ENCODE peak calls at places on chromosomes 3 and 15, in four cellular contexts. One of them, this sample, is unnamed.

GRCh38 chr3:8988791-8989558 is 25.7 kb upstream of the RAD18 start:
- DNase-seq in NCI-H1694 treated with DMSO at 0.1 percent for 48 hours: no peak
- DNase-seq in EH: no peak
- DNase-seq in activated CD8-positive, alpha-beta memory T cell treated with anti-CD3 and anti-CD28 coated beads for 4 hours: no peak
- DNase-seq in this sample: peak

GRCh38 chr3:101850327-101851048 is 1.2 kb downstream of the NFKBIZ start:
- DNase-seq in EH: peak
- DNase-seq in activated CD8-positive, alpha-beta memory T cell treated with anti-CD3 and anti-CD28 coated beads for 4 hours: peak
- DNase-seq in NCI-H1694 treated with DMSO at 0.1 percent for 48 hours: no peak
- DNase-seq in this sample: peak

GRCh38 chr3:44596631-44597030 is 11.9 kb downstream of the ZNF660 start:
- DNase-seq in NCI-H1694 treated with DMSO at 0.1 percent for 48 hours: no peak
- DNase-seq in activated CD8-positive, alpha-beta memory T cell treated with anti-CD3 and anti-CD28 coated beads for 4 hours: no peak
- DNase-seq in EH: no peak
- DNase-seq in this sample: no peak

GRCh38 chr3:169453256-169454059 is 210.1 kb downstream of the MECOM start:
- DNase-seq in NCI-H1694 treated with DMSO at 0.1 percent for 48 hours: peak
- DNase-seq in activated CD8-positive, alpha-beta memory T cell treated with anti-CD3 and anti-CD28 coated beads for 4 hours: no peak
- DNase-seq in EH: no peak
- DNase-seq in this sample: peak

GRCh38 chr15:81038975-81039607 is 38.4 kb downstream of the TLNRD1 start:
- DNase-seq in NCI-H1694 treated with DMSO at 0.1 percent for 48 hours: no peak
- DNase-seq in EH: peak
- DNase-seq in activated CD8-positive, alpha-beta memory T cell treated with anti-CD3 and anti-CD28 coated beads for 4 hours: no peak
- DNase-seq in this sample: no peak

GRCh38 chr15:90200534-90201139 is 493 bp upstream of the SEMA4B start:
- DNase-seq in activated CD8-positive, alpha-beta memory T cell treated with anti-CD3 and anti-CD28 coated beads for 4 hours: no peak
- DNase-seq in EH: no peak
- DNase-seq in NCI-H1694 treated with DMSO at 0.1 percent for 48 hours: no peak
- DNase-seq in this sample: no peak

GRCh38 chr3:138367912-138368311 is 19.5 kb downstream of the MRAS start:
- DNase-seq in activated CD8-positive, alpha-beta memory T cell treated with anti-CD3 and anti-CD28 coated beads for 4 hours: no peak
- DNase-seq in NCI-H1694 treated with DMSO at 0.1 percent for 48 hours: no peak
- DNase-seq in EH: peak
- DNase-seq in this sample: no peak

GRCh38 chr15:39125904-39126303 is 455.0 kb upstream of the THBS1 start:
- DNase-seq in activated CD8-positive, alpha-beta memory T cell treated with anti-CD3 and anti-CD28 coated beads for 4 hours: peak
- DNase-seq in NCI-H1694 treated with DMSO at 0.1 percent for 48 hours: peak
- DNase-seq in EH: peak
- DNase-seq in this sample: peak

GRCh38 chr15:48868549-48868948 is 9.4 kb upstream of the EID1 start:
- DNase-seq in EH: peak
- DNase-seq in NCI-H1694 treated with DMSO at 0.1 percent for 48 hours: no peak
- DNase-seq in activated CD8-positive, alpha-beta memory T cell treated with anti-CD3 and anti-CD28 coated beads for 4 hours: no peak
- DNase-seq in this sample: peak

GRCh38 chr3:113890256-113890900 is 51.8 kb downstream of the GRAMD1C start:
- DNase-seq in NCI-H1694 treated with DMSO at 0.1 percent for 48 hours: no peak
- DNase-seq in EH: no peak
- DNase-seq in activated CD8-positive, alpha-beta memory T cell treated with anti-CD3 and anti-CD28 coated beads for 4 hours: no peak
- DNase-seq in this sample: peak

GRCh38 chr3:14424711-14425573 is 22.5 kb downstream of the SLC6A6 start:
- DNase-seq in activated CD8-positive, alpha-beta memory T cell treated with anti-CD3 and anti-CD28 coated beads for 4 hours: no peak
- DNase-seq in NCI-H1694 treated with DMSO at 0.1 percent for 48 hours: no peak
- DNase-seq in EH: peak
- DNase-seq in this sample: peak

GRCh38 chr3:185729335-185729715 is 95.5 kb downstream of the IGF2BP2 start:
- DNase-seq in activated CD8-positive, alpha-beta memory T cell treated with anti-CD3 and anti-CD28 coated beads for 4 hours: no peak
- DNase-seq in EH: peak
- DNase-seq in NCI-H1694 treated with DMSO at 0.1 percent for 48 hours: no peak
- DNase-seq in this sample: peak